ENCODE peak calls at places on chromosomes 5 and 9, in seven cellular contexts. One of them, this sample, is unnamed.
A peak's percentile ranks its signal among the peaks of the same experiment; 100 is the strongest.

GRCh38 chr5:170571885-170572284 is 68.1 kb downstream of the KCNIP1 start:
- DNase-seq in activated B cell treated with CpG ODN at 0.5 μM for 24 hours: no peak
- DNase-seq in LoVo: no peak
- DNase-seq in stimulated activated CD8-positive, alpha-beta memory T cell treated with anti-CD3 and anti-CD28 coated beads, Interleukin-2, amount 100 ng/mL, for 48 hours: no peak
- DNase-seq in colonic mucosa: no peak
- DNase-seq in kidney tubule cell: no peak
- DNase-seq in H4: no peak
- DNase-seq in this sample: no peak

GRCh38 chr5:41246376-41246775 is 33.0 kb upstream of the C6 start:
- DNase-seq in H4: peak; percentile 65
- DNase-seq in activated B cell treated with CpG ODN at 0.5 μM for 24 hours: no peak
- DNase-seq in LoVo: peak; percentile 46
- DNase-seq in stimulated activated CD8-positive, alpha-beta memory T cell treated with anti-CD3 and anti-CD28 coated beads, Interleukin-2, amount 100 ng/mL, for 48 hours: no peak
- DNase-seq in kidney tubule cell: peak; percentile 85
- DNase-seq in colonic mucosa: no peak
- DNase-seq in this sample: no peak

GRCh38 chr5:12023614-12024241 is 119.5 kb upstream of the CTNND2 start:
- DNase-seq in kidney tubule cell: peak; percentile 40
- DNase-seq in LoVo: peak; percentile 48
- DNase-seq in H4: peak; percentile 56
- DNase-seq in colonic mucosa: no peak
- DNase-seq in stimulated activated CD8-positive, alpha-beta memory T cell treated with anti-CD3 and anti-CD28 coated beads, Interleukin-2, amount 100 ng/mL, for 48 hours: no peak
- DNase-seq in activated B cell treated with CpG ODN at 0.5 μM for 24 hours: no peak
- DNase-seq in this sample: no peak

GRCh38 chr5:133357758-133358157 is 254.6 kb downstream of the FSTL4 start:
- DNase-seq in stimulated activated CD8-positive, alpha-beta memory T cell treated with anti-CD3 and anti-CD28 coated beads, Interleukin-2, amount 100 ng/mL, for 48 hours: no peak
- DNase-seq in colonic mucosa: no peak
- DNase-seq in LoVo: no peak
- DNase-seq in kidney tubule cell: no peak
- DNase-seq in activated B cell treated with CpG ODN at 0.5 μM for 24 hours: no peak
- DNase-seq in H4: no peak
- DNase-seq in this sample: no peak

GRCh38 chr9:1050125-1050895 is at the start of gene DMRT2:
- DNase-seq in activated B cell treated with CpG ODN at 0.5 μM for 24 hours: no peak
- DNase-seq in H4: peak; percentile 76
- DNase-seq in colonic mucosa: peak; percentile 96
- DNase-seq in stimulated activated CD8-positive, alpha-beta memory T cell treated with anti-CD3 and anti-CD28 coated beads, Interleukin-2, amount 100 ng/mL, for 48 hours: no peak
- DNase-seq in LoVo: peak; percentile 95
- DNase-seq in kidney tubule cell: peak; percentile 89
- DNase-seq in this sample: peak; percentile 87

GRCh38 chr9:21029661-21030060 is 1.8 kb downstream of the HACD4 start:
- DNase-seq in kidney tubule cell: no peak
- DNase-seq in H4: no peak
- DNase-seq in LoVo: no peak
- DNase-seq in activated B cell treated with CpG ODN at 0.5 μM for 24 hours: no peak
- DNase-seq in colonic mucosa: no peak
- DNase-seq in stimulated activated CD8-positive, alpha-beta memory T cell treated with anti-CD3 and anti-CD28 coated beads, Interleukin-2, amount 100 ng/mL, for 48 hours: no peak
- DNase-seq in this sample: no peak

GRCh38 chr9:125296843-125297372 is 35.3 kb downstream of the GAPVD1 start:
- DNase-seq in activated B cell treated with CpG ODN at 0.5 μM for 24 hours: no peak
- DNase-seq in stimulated activated CD8-positive, alpha-beta memory T cell treated with anti-CD3 and anti-CD28 coated beads, Interleukin-2, amount 100 ng/mL, for 48 hours: no peak
- DNase-seq in kidney tubule cell: peak; percentile 13
- DNase-seq in LoVo: peak; percentile 60
- DNase-seq in H4: no peak
- DNase-seq in colonic mucosa: peak; percentile 18
- DNase-seq in this sample: no peak

GRCh38 chr5:10559883-10560282 is 4.0 kb upstream of the ANKRD33B start:
- DNase-seq in LoVo: no peak
- DNase-seq in stimulated activated CD8-positive, alpha-beta memory T cell treated with anti-CD3 and anti-CD28 coated beads, Interleukin-2, amount 100 ng/mL, for 48 hours: no peak
- DNase-seq in H4: no peak
- DNase-seq in colonic mucosa: no peak
- DNase-seq in kidney tubule cell: no peak
- DNase-seq in activated B cell treated with CpG ODN at 0.5 μM for 24 hours: no peak
- DNase-seq in this sample: no peak

GRCh38 chr9:109036744-109037680 is 23.7 kb upstream of the CTNNAL1 start:
- DNase-seq in colonic mucosa: no peak
- DNase-seq in activated B cell treated with CpG ODN at 0.5 μM for 24 hours: no peak
- DNase-seq in stimulated activated CD8-positive, alpha-beta memory T cell treated with anti-CD3 and anti-CD28 coated beads, Interleukin-2, amount 100 ng/mL, for 48 hours: no peak
- DNase-seq in kidney tubule cell: no peak
- DNase-seq in LoVo: peak; percentile 14
- DNase-seq in H4: no peak
- DNase-seq in this sample: no peak

GRCh38 chr5:123157797-123158528 is 68.9 kb downstream of the PRDM6 start:
- DNase-seq in stimulated activated CD8-positive, alpha-beta memory T cell treated with anti-CD3 and anti-CD28 coated beads, Interleukin-2, amount 100 ng/mL, for 48 hours: no peak
- DNase-seq in kidney tubule cell: no peak
- DNase-seq in H4: peak; percentile 89
- DNase-seq in LoVo: peak; percentile 35
- DNase-seq in activated B cell treated with CpG ODN at 0.5 μM for 24 hours: no peak
- DNase-seq in colonic mucosa: no peak
- DNase-seq in this sample: no peak

GRCh38 chr5:50325237-50325832 is 115.8 kb downstream of the EMB start:
- DNase-seq in H4: no peak
- DNase-seq in stimulated activated CD8-positive, alpha-beta memory T cell treated with anti-CD3 and anti-CD28 coated beads, Interleukin-2, amount 100 ng/mL, for 48 hours: no peak
- DNase-seq in activated B cell treated with CpG ODN at 0.5 μM for 24 hours: no peak
- DNase-seq in kidney tubule cell: peak; percentile 21
- DNase-seq in colonic mucosa: no peak
- DNase-seq in LoVo: peak; percentile 43
- DNase-seq in this sample: no peak

GRCh38 chr9:122223435-122223834 is 5.3 kb downstream of the LHX6 start:
- DNase-seq in colonic mucosa: no peak
- DNase-seq in kidney tubule cell: no peak
- DNase-seq in H4: no peak
- DNase-seq in stimulated activated CD8-positive, alpha-beta memory T cell treated with anti-CD3 and anti-CD28 coated beads, Interleukin-2, amount 100 ng/mL, for 48 hours: no peak
- DNase-seq in LoVo: no peak
- DNase-seq in activated B cell treated with CpG ODN at 0.5 μM for 24 hours: no peak
- DNase-seq in this sample: no peak

GRCh38 chr5:170490381-170490780 is 13.4 kb upstream of the KCNIP1 start:
- DNase-seq in stimulated activated CD8-positive, alpha-beta memory T cell treated with anti-CD3 and anti-CD28 coated beads, Interleukin-2, amount 100 ng/mL, for 48 hours: no peak
- DNase-seq in H4: no peak
- DNase-seq in LoVo: no peak
- DNase-seq in colonic mucosa: no peak
- DNase-seq in activated B cell treated with CpG ODN at 0.5 μM for 24 hours: no peak
- DNase-seq in kidney tubule cell: no peak
- DNase-seq in this sample: no peak

GRCh38 chr9:110049699-110050450 is 158.1 kb downstream of the C9orf152 start:
- DNase-seq in colonic mucosa: peak; percentile 41
- DNase-seq in H4: no peak
- DNase-seq in LoVo: peak; percentile 15
- DNase-seq in stimulated activated CD8-positive, alpha-beta memory T cell treated with anti-CD3 and anti-CD28 coated beads, Interleukin-2, amount 100 ng/mL, for 48 hours: no peak
- DNase-seq in activated B cell treated with CpG ODN at 0.5 μM for 24 hours: peak; percentile 28
- DNase-seq in kidney tubule cell: peak; percentile 56
- DNase-seq in this sample: peak; percentile 55

GRCh38 chr5:147658293-147658932 is 124.1 kb downstream of the JAKMIP2 start:
- DNase-seq in LoVo: no peak
- DNase-seq in activated B cell treated with CpG ODN at 0.5 μM for 24 hours: no peak
- DNase-seq in kidney tubule cell: no peak
- DNase-seq in colonic mucosa: no peak
- DNase-seq in stimulated activated CD8-positive, alpha-beta memory T cell treated with anti-CD3 and anti-CD28 coated beads, Interleukin-2, amount 100 ng/mL, for 48 hours: no peak
- DNase-seq in H4: no peak
- DNase-seq in this sample: no peak

GRCh38 chr5:1013238-1013947 is 4.8 kb downstream of the NKD2 start:
- DNase-seq in kidney tubule cell: no peak
- DNase-seq in colonic mucosa: no peak
- DNase-seq in H4: no peak
- DNase-seq in activated B cell treated with CpG ODN at 0.5 μM for 24 hours: no peak
- DNase-seq in LoVo: no peak
- DNase-seq in stimulated activated CD8-positive, alpha-beta memory T cell treated with anti-CD3 and anti-CD28 coated beads, Interleukin-2, amount 100 ng/mL, for 48 hours: no peak
- DNase-seq in this sample: peak; percentile 17

GRCh38 chr5:57772512-57772911 is 289.9 kb upstream of the ACTBL2 start:
- DNase-seq in activated B cell treated with CpG ODN at 0.5 μM for 24 hours: no peak
- DNase-seq in kidney tubule cell: no peak
- DNase-seq in LoVo: no peak
- DNase-seq in H4: no peak
- DNase-seq in stimulated activated CD8-positive, alpha-beta memory T cell treated with anti-CD3 and anti-CD28 coated beads, Interleukin-2, amount 100 ng/mL, for 48 hours: no peak
- DNase-seq in colonic mucosa: no peak
- DNase-seq in this sample: no peak

GRCh38 chr5:155952486-155953105 is 374.4 kb upstream of the SGCD start:
- DNase-seq in LoVo: no peak
- DNase-seq in activated B cell treated with CpG ODN at 0.5 μM for 24 hours: no peak
- DNase-seq in stimulated activated CD8-positive, alpha-beta memory T cell treated with anti-CD3 and anti-CD28 coated beads, Interleukin-2, amount 100 ng/mL, for 48 hours: no peak
- DNase-seq in kidney tubule cell: no peak
- DNase-seq in colonic mucosa: no peak
- DNase-seq in H4: no peak
- DNase-seq in this sample: no peak

GRCh38 chr5:74490814-74491213 is 149.7 kb downstream of the ENC1 start:
- DNase-seq in LoVo: no peak
- DNase-seq in stimulated activated CD8-positive, alpha-beta memory T cell treated with anti-CD3 and anti-CD28 coated beads, Interleukin-2, amount 100 ng/mL, for 48 hours: no peak
- DNase-seq in activated B cell treated with CpG ODN at 0.5 μM for 24 hours: no peak
- DNase-seq in H4: no peak
- DNase-seq in colonic mucosa: no peak
- DNase-seq in kidney tubule cell: peak; percentile 8
- DNase-seq in this sample: no peak

GRCh38 chr5:138243794-138244193 is 30.6 kb downstream of the GFRA3 start:
- DNase-seq in H4: no peak
- DNase-seq in stimulated activated CD8-positive, alpha-beta memory T cell treated with anti-CD3 and anti-CD28 coated beads, Interleukin-2, amount 100 ng/mL, for 48 hours: no peak
- DNase-seq in LoVo: no peak
- DNase-seq in activated B cell treated with CpG ODN at 0.5 μM for 24 hours: no peak
- DNase-seq in colonic mucosa: no peak
- DNase-seq in kidney tubule cell: no peak
- DNase-seq in this sample: no peak

GRCh38 chr9:127248241-127248640 is 16.3 kb upstream of the GARNL3 start:
- DNase-seq in colonic mucosa: no peak
- DNase-seq in kidney tubule cell: no peak
- DNase-seq in H4: no peak
- DNase-seq in stimulated activated CD8-positive, alpha-beta memory T cell treated with anti-CD3 and anti-CD28 coated beads, Interleukin-2, amount 100 ng/mL, for 48 hours: no peak
- DNase-seq in LoVo: no peak
- DNase-seq in activated B cell treated with CpG ODN at 0.5 μM for 24 hours: no peak
- DNase-seq in this sample: no peak

GRCh38 chr5:102753889-102754498 is 1.1 kb upstream of the PAM start:
- DNase-seq in activated B cell treated with CpG ODN at 0.5 μM for 24 hours: no peak
- DNase-seq in colonic mucosa: peak; percentile 30
- DNase-seq in stimulated activated CD8-positive, alpha-beta memory T cell treated with anti-CD3 and anti-CD28 coated beads, Interleukin-2, amount 100 ng/mL, for 48 hours: no peak
- DNase-seq in kidney tubule cell: no peak
- DNase-seq in LoVo: no peak
- DNase-seq in H4: no peak
- DNase-seq in this sample: no peak

GRCh38 chr9:106731910-106732309 is 131.1 kb upstream of the ZNF462 start:
- DNase-seq in colonic mucosa: no peak
- DNase-seq in activated B cell treated with CpG ODN at 0.5 μM for 24 hours: no peak
- DNase-seq in kidney tubule cell: no peak
- DNase-seq in stimulated activated CD8-positive, alpha-beta memory T cell treated with anti-CD3 and anti-CD28 coated beads, Interleukin-2, amount 100 ng/mL, for 48 hours: no peak
- DNase-seq in H4: no peak
- DNase-seq in LoVo: no peak
- DNase-seq in this sample: no peak

GRCh38 chr9:31799953-31800609 is 584.4 kb upstream of the ACO1 start:
- DNase-seq in LoVo: peak; percentile 15
- DNase-seq in colonic mucosa: no peak
- DNase-seq in kidney tubule cell: peak; percentile 45
- DNase-seq in activated B cell treated with CpG ODN at 0.5 μM for 24 hours: no peak
- DNase-seq in H4: peak; percentile 71
- DNase-seq in stimulated activated CD8-positive, alpha-beta memory T cell treated with anti-CD3 and anti-CD28 coated beads, Interleukin-2, amount 100 ng/mL, for 48 hours: no peak
- DNase-seq in this sample: no peak

GRCh38 chr9:110997847-110998246 is 40.4 kb downstream of the LPAR1 start:
- DNase-seq in H4: no peak
- DNase-seq in stimulated activated CD8-positive, alpha-beta memory T cell treated with anti-CD3 and anti-CD28 coated beads, Interleukin-2, amount 100 ng/mL, for 48 hours: no peak
- DNase-seq in activated B cell treated with CpG ODN at 0.5 μM for 24 hours: no peak
- DNase-seq in LoVo: no peak
- DNase-seq in kidney tubule cell: no peak
- DNase-seq in colonic mucosa: no peak
- DNase-seq in this sample: no peak

GRCh38 chr5:152271420-152271819 is 133.7 kb downstream of the NMUR2 start:
- DNase-seq in H4: no peak
- DNase-seq in kidney tubule cell: peak; percentile 23
- DNase-seq in LoVo: peak; percentile 7
- DNase-seq in colonic mucosa: no peak
- DNase-seq in activated B cell treated with CpG ODN at 0.5 μM for 24 hours: no peak
- DNase-seq in stimulated activated CD8-positive, alpha-beta memory T cell treated with anti-CD3 and anti-CD28 coated beads, Interleukin-2, amount 100 ng/mL, for 48 hours: no peak
- DNase-seq in this sample: no peak

GRCh38 chr5:146947181-146947941 is 68.8 kb upstream of the PPP2R2B start:
- DNase-seq in kidney tubule cell: peak; percentile 20
- DNase-seq in LoVo: peak; percentile 19
- DNase-seq in colonic mucosa: no peak
- DNase-seq in activated B cell treated with CpG ODN at 0.5 μM for 24 hours: no peak
- DNase-seq in stimulated activated CD8-positive, alpha-beta memory T cell treated with anti-CD3 and anti-CD28 coated beads, Interleukin-2, amount 100 ng/mL, for 48 hours: no peak
- DNase-seq in H4: peak; percentile 24
- DNase-seq in this sample: no peak

GRCh38 chr9:129313331-129313955 is 135.4 kb upstream of the IER5L start:
- DNase-seq in H4: no peak
- DNase-seq in stimulated activated CD8-positive, alpha-beta memory T cell treated with anti-CD3 and anti-CD28 coated beads, Interleukin-2, amount 100 ng/mL, for 48 hours: no peak
- DNase-seq in colonic mucosa: no peak
- DNase-seq in kidney tubule cell: no peak
- DNase-seq in LoVo: no peak
- DNase-seq in activated B cell treated with CpG ODN at 0.5 μM for 24 hours: no peak
- DNase-seq in this sample: no peak

GRCh38 chr9:306907-307306 is 92.2 kb downstream of the DOCK8 start:
- DNase-seq in kidney tubule cell: no peak
- DNase-seq in H4: no peak
- DNase-seq in LoVo: no peak
- DNase-seq in activated B cell treated with CpG ODN at 0.5 μM for 24 hours: no peak
- DNase-seq in stimulated activated CD8-positive, alpha-beta memory T cell treated with anti-CD3 and anti-CD28 coated beads, Interleukin-2, amount 100 ng/mL, for 48 hours: peak; percentile 5
- DNase-seq in colonic mucosa: peak; percentile 43
- DNase-seq in this sample: no peak

GRCh38 chr5:42751044-42751443 is 5.6 kb upstream of the CCDC152 start:
- DNase-seq in LoVo: no peak
- DNase-seq in stimulated activated CD8-positive, alpha-beta memory T cell treated with anti-CD3 and anti-CD28 coated beads, Interleukin-2, amount 100 ng/mL, for 48 hours: no peak
- DNase-seq in colonic mucosa: no peak
- DNase-seq in H4: no peak
- DNase-seq in kidney tubule cell: no peak
- DNase-seq in activated B cell treated with CpG ODN at 0.5 μM for 24 hours: no peak
- DNase-seq in this sample: no peak

GRCh38 chr9:109816490-109816889 is 36.5 kb downstream of the PALM2AKAP2 start:
- DNase-seq in H4: peak; percentile 99
- DNase-seq in LoVo: peak; percentile 29
- DNase-seq in stimulated activated CD8-positive, alpha-beta memory T cell treated with anti-CD3 and anti-CD28 coated beads, Interleukin-2, amount 100 ng/mL, for 48 hours: no peak
- DNase-seq in activated B cell treated with CpG ODN at 0.5 μM for 24 hours: no peak
- DNase-seq in kidney tubule cell: peak; percentile 99
- DNase-seq in colonic mucosa: no peak
- DNase-seq in this sample: no peak

GRCh38 chr9:114677418-114677817 is 4.6 kb downstream of the TEX48 start:
- DNase-seq in LoVo: peak; percentile 90
- DNase-seq in H4: peak; percentile 97
- DNase-seq in kidney tubule cell: peak; percentile 99
- DNase-seq in colonic mucosa: no peak
- DNase-seq in activated B cell treated with CpG ODN at 0.5 μM for 24 hours: no peak
- DNase-seq in stimulated activated CD8-positive, alpha-beta memory T cell treated with anti-CD3 and anti-CD28 coated beads, Interleukin-2, amount 100 ng/mL, for 48 hours: no peak
- DNase-seq in this sample: no peak

GRCh38 chr5:81147011-81147594 is 86.0 kb upstream of the CKMT2 start:
- DNase-seq in kidney tubule cell: no peak
- DNase-seq in activated B cell treated with CpG ODN at 0.5 μM for 24 hours: no peak
- DNase-seq in stimulated activated CD8-positive, alpha-beta memory T cell treated with anti-CD3 and anti-CD28 coated beads, Interleukin-2, amount 100 ng/mL, for 48 hours: no peak
- DNase-seq in colonic mucosa: no peak
- DNase-seq in H4: no peak
- DNase-seq in LoVo: no peak
- DNase-seq in this sample: no peak

GRCh38 chr5:89686081-89686765 is 723.3 kb downstream of the CETN3 start:
- DNase-seq in stimulated activated CD8-positive, alpha-beta memory T cell treated with anti-CD3 and anti-CD28 coated beads, Interleukin-2, amount 100 ng/mL, for 48 hours: no peak
- DNase-seq in LoVo: peak; percentile 8
- DNase-seq in colonic mucosa: no peak
- DNase-seq in kidney tubule cell: no peak
- DNase-seq in H4: peak; percentile 10
- DNase-seq in activated B cell treated with CpG ODN at 0.5 μM for 24 hours: no peak
- DNase-seq in this sample: no peak

GRCh38 chr9:123235448-123235847 is 32.9 kb downstream of the STRBP start:
- DNase-seq in colonic mucosa: no peak
- DNase-seq in H4: no peak
- DNase-seq in stimulated activated CD8-positive, alpha-beta memory T cell treated with anti-CD3 and anti-CD28 coated beads, Interleukin-2, amount 100 ng/mL, for 48 hours: no peak
- DNase-seq in LoVo: no peak
- DNase-seq in activated B cell treated with CpG ODN at 0.5 μM for 24 hours: no peak
- DNase-seq in kidney tubule cell: peak; percentile 9
- DNase-seq in this sample: no peak

GRCh38 chr5:59385700-59386099 is 507.8 kb downstream of the PDE4D start:
- DNase-seq in activated B cell treated with CpG ODN at 0.5 μM for 24 hours: no peak
- DNase-seq in H4: no peak
- DNase-seq in LoVo: no peak
- DNase-seq in stimulated activated CD8-positive, alpha-beta memory T cell treated with anti-CD3 and anti-CD28 coated beads, Interleukin-2, amount 100 ng/mL, for 48 hours: no peak
- DNase-seq in kidney tubule cell: no peak
- DNase-seq in colonic mucosa: no peak
- DNase-seq in this sample: no peak

GRCh38 chr5:177453852-177454396 is 7.3 kb downstream of the PRR7 start:
- DNase-seq in kidney tubule cell: peak; percentile 24
- DNase-seq in colonic mucosa: no peak
- DNase-seq in stimulated activated CD8-positive, alpha-beta memory T cell treated with anti-CD3 and anti-CD28 coated beads, Interleukin-2, amount 100 ng/mL, for 48 hours: no peak
- DNase-seq in H4: no peak
- DNase-seq in activated B cell treated with CpG ODN at 0.5 μM for 24 hours: no peak
- DNase-seq in LoVo: no peak
- DNase-seq in this sample: peak; percentile 61